ENCODE peak calls at places on chromosomes 5 and 9, in four cellular contexts. C is HCT116, X is sigmoid colon, V is spleen. S is an unnamed sample.

GRCh38 chr9:126745574-126746411 is 59.0 kb upstream of the ZBTB43 start:
- DNase-seq in X (no peak), C (no peak), V (no peak), S (no peak)

GRCh38 chr9:71743217-71743705 is 25.1 kb downstream of the CEMIP2 start:
- DNase-seq in X (no peak), C (no peak), V (no peak), S (no peak)

GRCh38 chr5:111214343-111214742 is 9.8 kb upstream of the CAMK4 start:
- DNase-seq in X (no peak), C (no peak), V (no peak), S (no peak)

GRCh38 chr5:98769256-98770157 is 4.0 kb upstream of the RGMB start:
- DNase-seq in X (peak), V (peak), C (no peak), S (no peak)

GRCh38 chr9:13845460-13845859 is 468.5 kb downstream of the NFIB start:
- DNase-seq in X (no peak), C (no peak), V (no peak), S (no peak)

GRCh38 chr5:16773990-16774389 is 157.2 kb upstream of the RETREG1 start:
- DNase-seq in V (no peak), C (no peak), X (no peak), S (no peak)

GRCh38 chr5:58455495-58455894 is 4.4 kb downstream of the PLK2 start:
- DNase-seq in V (no peak), X (no peak), C (no peak), S (no peak)

GRCh38 chr5:128927644-128928043 is 37.6 kb upstream of the SLC27A6 start:
- DNase-seq in C (no peak), V (no peak), X (no peak), S (peak)

GRCh38 chr5:139882961-139883539 is 87.4 kb downstream of the PSD2 start:
- DNase-seq in C (no peak), X (no peak), V (peak), S (no peak)

GRCh38 chr5:1874820-1875219 is 7.9 kb downstream of the IRX4 start:
- DNase-seq in V (no peak), X (no peak), C (no peak), S (no peak)

GRCh38 chr5:143311428-143311827 is 92.1 kb downstream of the NR3C1 start:
- DNase-seq in V (no peak), X (no peak), C (no peak), S (no peak)

GRCh38 chr5:151740336-151740942 is 18.0 kb downstream of the ATOX1 start:
- DNase-seq in V (no peak), X (peak), C (no peak), S (no peak)

GRCh38 chr5:142186821-142187594 is 78.4 kb downstream of the NDFIP1 start:
- DNase-seq in C (no peak), X (no peak), V (no peak), S (no peak)

GRCh38 chr9:130482463-130482862 is 37.7 kb downstream of the ASS1 start:
- DNase-seq in C (no peak), X (no peak), V (no peak), S (no peak)

GRCh38 chr9:91549177-91549576 is 125.5 kb upstream of the NFIL3 start:
- DNase-seq in C (no peak), V (no peak), X (no peak), S (no peak)

GRCh38 chr9:122205176-122205575 is 23.6 kb downstream of the LHX6 start:
- DNase-seq in X (no peak), C (no peak), V (peak), S (no peak)

GRCh38 chr5:82911902-82912301 is 165.3 kb downstream of the TMEM167A start:
- DNase-seq in C (no peak), V (no peak), X (no peak), S (no peak)

GRCh38 chr9:35070823-35071813 is 1.3 kb downstream of the VCP start:
- DNase-seq in V (no peak), X (no peak), C (no peak), S (no peak)

GRCh38 chr5:161027763-161028162 is 175.8 kb upstream of the ATP10B start:
- DNase-seq in C (no peak), V (no peak), X (no peak), S (no peak)

GRCh38 chr9:134333234-134333873 is 7.1 kb downstream of the RXRA start:
- DNase-seq in C (no peak), X (no peak), V (no peak), S (no peak)

GRCh38 chr5:78757269-78758053 is 108.9 kb upstream of the LHFPL2 start:
- DNase-seq in X (no peak), V (no peak), C (no peak), S (no peak)

GRCh38 chr9:98251554-98251953 is 3.9 kb downstream of the TBC1D2 start:
- DNase-seq in V (no peak), X (no peak), C (peak), S (no peak)

GRCh38 chr9:98253563-98253962 is 1.9 kb downstream of the TBC1D2 start:
- DNase-seq in X (no peak), V (no peak), C (no peak), S (no peak)

GRCh38 chr9:98247826-98248657 is 7.4 kb downstream of the TBC1D2 start:
- DNase-seq in C (no peak), X (no peak), V (no peak), S (no peak)

GRCh38 chr9:98249774-98250173 is 5.7 kb downstream of the TBC1D2 start:
- DNase-seq in X (no peak), C (no peak), V (no peak), S (no peak)

DNA sequence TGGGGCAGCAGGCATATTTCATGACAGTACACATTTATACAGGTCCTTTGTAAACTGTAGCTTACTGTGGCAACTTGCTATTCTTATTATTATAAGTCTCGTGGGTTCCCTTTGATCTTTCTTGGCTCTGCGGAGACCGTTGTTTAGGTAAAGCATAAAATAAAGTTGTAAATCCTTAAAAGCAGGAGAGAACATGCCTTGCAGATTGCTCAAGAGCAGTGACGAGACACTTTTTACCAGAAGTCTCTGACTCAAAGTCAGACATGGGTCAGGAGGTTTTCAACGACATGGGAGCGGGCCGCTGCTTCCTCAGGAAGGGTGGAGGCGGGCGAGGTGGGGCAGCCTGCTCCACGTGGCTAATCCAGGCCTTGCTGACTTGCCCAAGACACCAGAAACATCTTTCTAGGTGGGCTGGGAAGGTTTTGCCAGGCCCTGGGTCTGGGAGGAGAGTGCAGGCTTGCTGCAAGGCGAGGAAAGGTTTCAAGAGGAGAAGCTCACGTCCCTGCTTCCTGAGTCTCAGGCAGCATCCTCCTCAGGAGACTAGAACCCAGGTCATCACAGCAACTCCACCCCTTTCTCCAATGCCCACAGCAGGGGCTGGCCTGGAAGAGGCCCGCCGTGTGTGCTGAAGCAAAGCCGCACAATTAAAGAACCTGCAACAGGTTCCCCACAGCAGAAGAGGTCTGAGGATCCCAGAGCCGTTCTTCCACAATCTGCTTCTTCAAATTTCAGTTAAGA is 6.5 kb downstream of the TBC1D2 start:
- DNase-seq in X (peak), V (peak), C (no peak), S (peak)
- TF ChIP-seq POLR2AphosphoS5 in X (no peak), V (peak), C (no peak), S (peak)

GRCh38 chr9:136645343-136645902 is 17.3 kb upstream of the EGFL7 start:
- DNase-seq in X (no peak), C (no peak), V (no peak), S (no peak)
- H3K27ac ChIP-seq in X (peak), C (no peak), V (peak), S (peak)

GRCh38 chr5:68077349-68077894 is 138.1 kb upstream of the PIK3R1 start:
- DNase-seq in V (no peak), C (no peak), X (no peak), S (no peak)

GRCh38 chr5:68071243-68071642 is 144.3 kb upstream of the PIK3R1 start:
- DNase-seq in V (no peak), X (no peak), C (no peak), S (no peak)

GRCh38 chr5:68074048-68074632 is 141.4 kb upstream of the PIK3R1 start:
- DNase-seq in V (no peak), C (no peak), X (peak), S (no peak)

GRCh38 chr5:68071731-68072130 is 143.8 kb upstream of the PIK3R1 start:
- DNase-seq in C (no peak), V (no peak), X (no peak), S (no peak)

DNA sequence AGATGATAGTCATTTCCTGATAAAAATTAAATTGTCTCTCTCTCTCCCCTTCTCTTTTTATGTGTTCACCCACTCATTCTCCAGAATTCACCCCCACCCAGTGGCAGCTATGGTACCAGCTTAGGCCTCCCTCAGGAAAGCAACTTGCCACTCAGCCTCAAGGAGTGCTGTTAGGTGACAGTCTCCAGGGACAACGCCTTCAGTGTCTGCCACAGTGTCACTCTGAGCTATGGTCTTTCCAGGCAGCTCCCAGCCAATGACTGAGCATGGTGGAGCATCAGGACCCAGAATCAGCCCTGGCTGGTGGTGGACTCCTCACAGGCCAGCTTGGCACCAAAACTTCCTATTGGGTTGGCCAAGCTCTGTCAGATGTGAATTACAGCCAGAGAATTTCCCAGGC is 140.9 kb upstream of the PIK3R1 start:
- DNase-seq in C (no peak), V (no peak), X (no peak), S (no peak)
- TF ChIP-seq CTCF in C (no peak), V (no peak), X (no peak), S (no peak)

DNA sequence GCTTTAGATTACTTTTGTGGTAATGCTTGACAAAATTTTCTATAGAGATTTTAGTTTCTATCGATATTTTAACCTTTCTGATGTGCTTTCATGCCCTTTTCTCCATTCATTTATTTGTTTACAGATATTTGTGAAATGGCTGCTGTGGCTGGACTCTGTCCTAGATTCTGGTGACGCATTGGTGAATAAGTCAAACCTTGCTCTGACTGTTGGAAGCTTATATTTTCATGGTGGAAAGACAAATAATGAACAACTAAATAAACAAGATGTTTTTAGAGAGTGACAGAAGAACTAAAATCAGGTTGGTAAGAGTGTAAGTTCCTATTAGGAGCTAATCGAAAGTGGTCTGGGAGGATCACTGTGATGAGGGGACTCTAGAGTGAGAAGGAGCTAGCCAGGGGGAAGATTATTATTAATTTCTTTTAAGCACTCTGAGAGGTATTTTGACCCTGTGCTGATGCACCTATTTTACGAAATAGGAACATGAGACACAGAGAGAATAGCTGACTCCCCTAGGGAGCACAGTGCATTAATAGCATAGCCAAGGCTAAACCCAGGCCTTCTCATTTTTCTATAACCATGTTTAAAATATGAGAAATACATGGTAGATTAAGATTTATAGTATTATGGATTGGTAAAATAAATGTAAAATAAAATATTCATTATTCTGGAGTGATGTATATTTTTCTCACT is 411.9 kb upstream of the ARRDC3 start:
- DNase-seq in X (no peak), C (no peak), V (no peak), S (no peak)
- TF ChIP-seq POLR2AphosphoS5 in X (no peak), C (no peak), V (no peak), S (no peak)

GRCh38 chr5:149860801-149861322 is 83.7 kb downstream of the PDE6A start:
- DNase-seq in X (peak), C (no peak), V (peak), S (no peak)

GRCh38 chr5:149854881-149855280 is 89.7 kb downstream of the PDE6A start:
- DNase-seq in C (no peak), V (no peak), X (no peak), S (no peak)

GRCh38 chr5:149855371-149855770 is 89.2 kb downstream of the PDE6A start:
- DNase-seq in V (no peak), X (no peak), C (no peak), S (no peak)

GRCh38 chr5:149853701-149854100 is 90.9 kb downstream of the PDE6A start:
- DNase-seq in V (peak), X (no peak), C (no peak), S (no peak)

DNA sequence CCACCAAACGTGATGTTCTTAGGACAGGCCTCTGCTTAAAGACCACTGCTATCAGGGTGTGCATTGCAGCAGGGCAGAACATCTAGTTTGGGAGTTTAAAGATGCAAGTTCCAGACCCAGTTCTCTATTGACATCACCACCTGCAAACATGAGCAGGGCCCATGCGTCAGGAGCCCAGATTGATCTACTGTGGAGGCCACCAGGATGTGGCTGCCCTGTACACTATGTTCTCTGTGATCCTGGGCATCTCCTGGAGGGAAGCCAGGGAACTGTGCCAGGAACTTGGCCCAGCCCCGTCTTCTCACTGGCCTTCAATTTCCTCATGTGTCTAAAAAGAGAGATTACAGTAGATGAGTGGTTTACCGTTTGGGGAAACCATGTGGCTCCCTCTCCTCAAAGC is 87.1 kb downstream of the PDE6A start:
- DNase-seq in C (no peak), X (peak), V (peak), S (peak)
- H3K27ac ChIP-seq in C (no peak), X (peak), V (no peak), S (no peak)

DNA sequence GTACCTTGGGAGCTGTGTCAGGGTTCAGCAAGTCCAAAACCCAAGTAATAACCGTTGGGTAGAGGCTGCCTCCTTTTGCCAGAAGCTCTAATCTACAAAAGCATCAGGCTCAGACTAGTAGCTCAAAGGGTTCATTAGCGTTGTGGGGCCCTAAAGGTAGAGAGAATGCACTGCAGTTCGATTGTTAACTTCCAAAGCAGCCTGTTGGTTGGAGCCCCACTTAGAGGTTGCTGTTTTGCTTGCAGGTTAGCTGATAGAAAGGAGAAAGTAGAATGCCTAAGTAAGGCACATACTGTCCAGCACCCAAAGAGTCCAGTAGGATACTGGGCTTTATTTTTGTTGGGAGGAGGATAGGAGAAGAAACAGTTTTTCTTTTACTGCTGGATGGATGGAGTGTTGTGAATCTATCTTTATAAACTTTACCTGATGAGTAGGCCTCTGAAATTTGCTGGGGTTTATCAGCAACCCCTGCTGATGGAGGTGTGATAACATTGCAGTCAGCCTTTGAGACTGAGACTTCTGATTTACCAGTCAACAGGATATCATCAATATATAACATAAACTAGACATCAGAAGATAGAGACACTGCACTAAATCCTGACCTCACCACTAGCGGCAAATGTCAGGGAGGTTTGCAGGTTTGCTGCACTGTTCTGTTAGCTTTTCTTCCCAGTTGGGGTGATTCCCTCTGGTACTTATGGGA is 34.8 kb downstream of the ZNF131 start:
- DNase-seq in V (peak), X (no peak), C (no peak), S (no peak)
- TF ChIP-seq CTCF in V (no peak), X (no peak), C (no peak), S (no peak)

DNA sequence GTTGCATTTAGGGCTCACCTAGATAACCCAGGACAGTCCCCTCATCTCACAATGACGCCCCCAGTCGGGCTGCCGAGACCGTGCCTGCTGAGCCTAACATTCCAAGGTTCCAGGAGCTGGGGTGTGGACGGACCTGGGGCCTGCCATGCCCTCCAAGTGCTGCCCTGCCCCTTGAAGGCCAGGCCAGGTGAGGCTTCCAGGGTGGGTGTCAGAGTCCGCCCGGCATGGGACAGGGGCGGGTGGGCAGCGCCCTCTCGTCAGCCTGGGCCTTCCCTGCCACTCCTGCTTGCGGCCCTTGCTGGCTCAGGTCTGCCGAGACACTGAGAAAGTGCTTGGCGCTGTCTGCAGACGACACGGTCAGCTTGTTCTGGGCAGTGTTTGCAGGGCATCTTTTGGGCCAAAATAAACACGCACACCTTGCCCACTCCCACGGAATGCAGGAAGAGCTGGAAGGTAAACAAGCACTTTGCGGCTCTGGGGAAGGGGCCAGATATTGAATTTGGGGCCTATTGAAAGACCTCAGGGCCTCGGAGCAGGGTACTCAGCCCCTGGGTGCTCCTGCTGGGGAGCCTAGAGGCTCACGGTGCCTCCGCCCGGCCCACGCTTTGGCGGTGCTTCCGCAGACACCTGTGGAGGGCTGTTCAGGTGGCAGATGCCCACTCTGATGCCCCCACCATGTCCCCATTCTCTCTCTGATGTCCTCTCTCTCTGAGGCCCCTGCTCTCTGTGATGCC is 4.2 kb upstream of the SCGB3A1 start:
- DNase-seq in C (no peak), X (peak), V (no peak), S (no peak)
- TF ChIP-seq POLR2AphosphoS5 in C (no peak), X (no peak), V (no peak), S (no peak)

DNA sequence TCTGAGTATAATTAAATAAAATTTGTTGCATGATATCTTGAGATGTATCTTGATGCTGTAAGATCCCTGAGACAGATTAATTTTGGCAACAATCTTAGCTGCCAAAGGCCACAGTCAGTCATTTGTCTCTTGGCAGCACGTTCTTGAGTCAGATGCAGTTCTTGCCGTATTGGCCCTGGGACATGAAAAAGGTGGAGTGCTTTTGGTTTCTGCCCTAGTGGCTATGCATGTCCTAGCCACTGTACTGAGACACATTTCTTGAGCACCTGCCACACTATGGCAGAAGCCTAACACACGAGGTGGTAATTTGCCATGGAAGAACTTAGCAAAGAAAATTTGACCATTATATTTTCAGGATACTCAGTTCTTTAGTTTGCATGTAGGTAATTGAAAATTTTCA is 45.0 kb upstream of the PHF2 start:
- DNase-seq in C (no peak), V (no peak), X (no peak), S (no peak)
- H3K27ac ChIP-seq in C (no peak), V (no peak), X (no peak), S (no peak)

GRCh38 chr5:180291234-180291940 is 496 bp downstream of the MAPK9 start:
- DNase-seq in C (no peak), X (no peak), V (peak), S (no peak)
- TF ChIP-seq CTCF in C (peak), X (no peak), V (no peak), S (no peak)

GRCh38 chr5:108727639-108728565 is 19.8 kb upstream of the FER start:
- DNase-seq in X (peak), C (peak), V (peak), S (peak)
- TF ChIP-seq POLR2AphosphoS5 in X (peak), C (peak), V (peak), S (no peak)

S was measured in HL-60.